ENCODE peak calls at places on chromosome 2, in nine cellular contexts. I, G, U, F, Q, D, P, J and K are unnamed samples. For H4K20me1, the result is how much of the 10 kb centered on the place peaks cover.

GRCh38 chr2:203826704-203827103 is 40.9 kb upstream of the CTLA4 start:
- DNase-seq in P (no peak), U (peak), J (no peak), F (no peak), I (no peak), Q (no peak), G (no peak), D (no peak), K (no peak)

GRCh38 chr2:138949517-138949916 is 169.3 kb upstream of the NXPH2 start:
- DNase-seq in I (no peak), Q (no peak), D (no peak), J (peak), F (no peak), G (no peak), U (peak), P (peak), K (peak)

GRCh38 chr2:117199511-117199910 is 615.0 kb upstream of the DDX18 start:
- DNase-seq in U (no peak), G (no peak), I (no peak), P (no peak), F (no peak), Q (no peak), D (no peak), J (no peak), K (no peak)

GRCh38 chr2:165462433-165462832 is 7.1 kb upstream of the CSRNP3 start:
- DNase-seq in I (no peak), J (no peak), Q (no peak), D (no peak), P (no peak), F (no peak), G (no peak), U (no peak), K (no peak)

GRCh38 chr2:40371525-40372277 is 80.2 kb downstream of the SLC8A1 start:
- DNase-seq in I (no peak), F (no peak), P (no peak), J (no peak), G (peak), U (peak), Q (no peak), D (peak), K (no peak)

GRCh38 chr2:238720232-238720672 is 127.6 kb upstream of the TWIST2 start:
- DNase-seq in F (peak), G (peak), U (peak), Q (peak), P (peak), I (peak), D (peak), J (peak), K (peak)

GRCh38 chr2:48306409-48307284 is 223.3 kb upstream of the STON1 start:
- DNase-seq in U (peak), G (no peak), Q (no peak), P (no peak), J (no peak), I (no peak), D (no peak), F (no peak), K (no peak)

GRCh38 chr2:73333564-73333963 is 40.2 kb upstream of the EGR4 start:
- DNase-seq in F (no peak), P (no peak), J (no peak), Q (no peak), G (no peak), D (no peak), U (no peak), I (no peak), K (no peak)

GRCh38 chr2:84022810-84023431 is 436.2 kb downstream of the SUCLG1 start:
- DNase-seq in G (peak), Q (peak), U (peak), F (no peak), P (peak), J (peak), D (peak), I (peak), K (peak)

GRCh38 chr2:88250402-88250801 is 80.3 kb downstream of the THNSL2 start:
- DNase-seq in J (no peak), F (no peak), D (no peak), U (no peak), I (no peak), Q (no peak), G (no peak), P (no peak), K (no peak)

GRCh38 chr2:88253375-88253774 is 83.2 kb downstream of the THNSL2 start:
- DNase-seq in D (no peak), U (no peak), I (no peak), F (no peak), G (no peak), J (no peak), Q (no peak), P (no peak), K (no peak)

GRCh38 chr2:88254437-88255081 is 84.4 kb downstream of the THNSL2 start:
- DNase-seq in I (no peak), F (no peak), D (no peak), Q (no peak), U (no peak), G (no peak), P (no peak), J (no peak), K (no peak)

GRCh38 chr2:88253997-88254396 is 83.9 kb downstream of the THNSL2 start:
- DNase-seq in F (no peak), I (no peak), D (no peak), G (no peak), Q (no peak), J (no peak), U (no peak), P (no peak), K (no peak)

GRCh38 chr2:88252646-88253045 is 82.5 kb downstream of the THNSL2 start:
- DNase-seq in U (no peak), P (no peak), I (no peak), F (no peak), J (no peak), G (no peak), Q (no peak), D (peak), K (no peak)
- H3K4me3 ChIP-seq in U (no peak), P (no peak), I (no peak), F (no peak), J (no peak), G (no peak), Q (no peak), D (no peak), K (no peak)

GRCh38 chr2:241273552-241273988 is 41.9 kb downstream of the HDLBP start:
- DNase-seq in D (peak), F (no peak), I (no peak), Q (no peak), P (no peak), G (no peak), U (no peak), J (no peak), K (no peak)
- H4K20me1 ChIP-seq in D (half or more), F (under half), I (under half), Q (under half), P (half or more), G (under half), U (under half), J (under half), K (under half)

DNA sequence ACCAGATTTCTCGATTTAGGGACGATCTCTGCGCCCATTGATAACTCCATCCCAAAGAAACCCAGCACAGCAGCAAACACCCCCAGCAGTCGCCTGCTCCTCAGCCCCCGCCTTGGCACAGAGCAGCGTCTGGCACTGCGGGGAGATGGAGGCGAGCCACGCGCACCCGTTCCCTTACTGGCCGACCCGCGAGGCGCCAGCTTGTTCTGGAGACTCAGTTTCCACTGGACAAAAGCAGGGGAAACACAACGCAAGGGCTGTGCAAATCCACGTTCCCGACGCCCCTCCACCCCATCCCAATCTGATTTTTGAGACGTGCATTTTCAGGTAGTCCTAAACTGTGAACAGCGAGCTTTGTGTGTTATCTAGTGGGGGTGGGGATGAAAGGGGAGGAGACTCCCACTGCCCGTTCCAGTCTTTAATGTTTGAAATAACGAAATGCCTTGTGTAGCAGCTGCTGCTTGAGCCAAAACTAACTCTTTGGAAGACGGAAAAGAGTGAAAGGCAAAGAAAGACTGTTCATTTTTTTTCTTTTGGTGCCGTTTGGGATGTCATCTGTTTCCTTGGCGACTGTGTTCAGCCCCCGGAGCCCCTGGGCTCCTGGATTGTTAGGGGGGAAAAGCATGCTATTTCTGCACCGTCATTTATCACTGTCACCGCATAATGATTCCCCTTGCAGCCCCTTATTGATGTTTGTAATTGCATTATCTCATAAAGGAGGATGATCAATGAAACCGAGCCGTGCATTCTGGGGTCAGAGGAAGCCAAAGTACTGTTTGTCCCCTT is 143.3 kb downstream of the MEIS1 start:
- DNase-seq in I (no peak), P (no peak), U (no peak), D (peak), G (peak), F (peak), J (no peak), Q (no peak), K (no peak)
- H3K4me3 ChIP-seq in I (no peak), P (no peak), U (peak), D (peak), G (no peak), F (peak), J (no peak), Q (no peak), K (no peak)

GRCh38 chr2:101699191-101699938 is 1.9 kb downstream of the MAP4K4 start:
- DNase-seq in D (peak), U (peak), Q (peak), P (no peak), I (no peak), G (no peak), F (no peak), J (no peak), K (no peak)
- H4K20me1 ChIP-seq in D (half or more), U (under half), Q (under half), P (under half), I (under half), G (under half), F (under half), J (under half), K (under half)